ENCODE peak calls at places on chromosomes 12 and 14, in four cellular contexts. One of them, this sample, is unnamed.

GRCh38 chr12:71440393-71441349 is 1.1 kb downstream of the LGR5 start:
- DNase-seq in nucleus accumbens: peak; percentile 39
- DNase-seq in left cardiac atrium: no peak
- DNase-seq in IMR-90: no peak
- DNase-seq in this sample: no peak

GRCh38 chr12:57244306-57244696 is 6.7 kb downstream of the STAC3 start:
- DNase-seq in IMR-90: no peak
- DNase-seq in nucleus accumbens: no peak
- DNase-seq in left cardiac atrium: no peak
- DNase-seq in this sample: no peak

GRCh38 chr12:51686727-51687126 is 95.7 kb downstream of the SCN8A start:
- DNase-seq in left cardiac atrium: no peak
- DNase-seq in IMR-90: peak; percentile 42
- DNase-seq in nucleus accumbens: no peak
- DNase-seq in this sample: no peak

GRCh38 chr12:107400686-107401447 is 284.7 kb upstream of the PWP1 start:
- DNase-seq in left cardiac atrium: peak; percentile 37
- DNase-seq in IMR-90: peak; percentile 32
- DNase-seq in nucleus accumbens: no peak
- DNase-seq in this sample: no peak

GRCh38 chr14:59301354-59301753 is 112.9 kb downstream of the DAAM1 start:
- DNase-seq in nucleus accumbens: no peak
- DNase-seq in left cardiac atrium: no peak
- DNase-seq in IMR-90: no peak
- DNase-seq in this sample: no peak

GRCh38 chr12:48198619-48198973 is 4.5 kb downstream of the OR10AD1 start:
- DNase-seq in left cardiac atrium: peak; percentile 66
- DNase-seq in nucleus accumbens: no peak
- DNase-seq in IMR-90: no peak
- DNase-seq in this sample: peak; percentile 19

GRCh38 chr12:26878661-26879119 is 45.7 kb upstream of the ITPR2 start:
- DNase-seq in left cardiac atrium: peak; percentile 75
- DNase-seq in nucleus accumbens: peak; percentile 36
- DNase-seq in IMR-90: no peak
- DNase-seq in this sample: no peak

GRCh38 chr12:52715416-52715815 is 12.1 kb upstream of the KRT77 start:
- DNase-seq in nucleus accumbens: no peak
- DNase-seq in left cardiac atrium: no peak
- DNase-seq in IMR-90: no peak
- DNase-seq in this sample: no peak

GRCh38 chr12:110382683-110383082 is 20.8 kb downstream of the ANAPC7 start:
- DNase-seq in left cardiac atrium: no peak
- DNase-seq in IMR-90: no peak
- DNase-seq in nucleus accumbens: no peak
- DNase-seq in this sample: no peak

GRCh38 chr14:69715725-69716482 is 51.0 kb upstream of the SRSF5 start:
- DNase-seq in nucleus accumbens: peak; percentile 67
- DNase-seq in left cardiac atrium: peak; percentile 77
- DNase-seq in IMR-90: peak; percentile 70
- DNase-seq in this sample: no peak

GRCh38 chr12:71685312-71685906 is 473 bp upstream of the TMEM19 start:
- DNase-seq in left cardiac atrium: no peak
- DNase-seq in IMR-90: no peak
- DNase-seq in nucleus accumbens: no peak
- DNase-seq in this sample: no peak

GRCh38 chr12:104702565-104703139 is 245.9 kb downstream of the CHST11 start:
- DNase-seq in left cardiac atrium: peak; percentile 70
- DNase-seq in IMR-90: no peak
- DNase-seq in nucleus accumbens: no peak
- DNase-seq in this sample: no peak

GRCh38 chr12:52356762-52357580 is 10.3 kb downstream of the KRT85 start:
- DNase-seq in IMR-90: no peak
- DNase-seq in left cardiac atrium: no peak
- DNase-seq in nucleus accumbens: no peak
- DNase-seq in this sample: no peak

GRCh38 chr12:43333650-43334043 is 218.4 kb downstream of the ADAMTS20 start:
- DNase-seq in nucleus accumbens: no peak
- DNase-seq in left cardiac atrium: no peak
- DNase-seq in IMR-90: no peak
- DNase-seq in this sample: peak; percentile 8

GRCh38 chr12:54378791-54379400 is 5.6 kb downstream of the ZNF385A start:
- DNase-seq in left cardiac atrium: peak; percentile 72
- DNase-seq in nucleus accumbens: peak; percentile 55
- DNase-seq in IMR-90: no peak
- DNase-seq in this sample: peak; percentile 79

GRCh38 chr12:1346126-1346525 is 248.3 kb downstream of the FBXL14 start:
- DNase-seq in IMR-90: peak; percentile 62
- DNase-seq in left cardiac atrium: no peak
- DNase-seq in nucleus accumbens: no peak
- DNase-seq in this sample: no peak

GRCh38 chr14:57865066-57865449 is 834 bp downstream of the SLC35F4 start:
- DNase-seq in IMR-90: no peak
- DNase-seq in left cardiac atrium: no peak
- DNase-seq in nucleus accumbens: peak; percentile 8
- DNase-seq in this sample: no peak

GRCh38 chr12:65490193-65490592 is 211.7 kb downstream of the MSRB3 start:
- DNase-seq in left cardiac atrium: no peak
- DNase-seq in nucleus accumbens: no peak
- DNase-seq in IMR-90: no peak
- DNase-seq in this sample: no peak

GRCh38 chr14:101077511-101078074 is 174.1 kb upstream of the RTL1 start:
- DNase-seq in nucleus accumbens: peak; percentile 64
- DNase-seq in IMR-90: peak; percentile 33
- DNase-seq in left cardiac atrium: no peak
- DNase-seq in this sample: no peak

This sample was measured in HEK293T.